ENCODE peak calls at places on chromosomes 4 and X, in nine cellular contexts. J, E, X, T, A, Y, G, B and R are unnamed samples.

GRCh38 chrX:42128587-42128986 is 205.2 kb upstream of the CASK start:
- DNase-seq in J (no peak), T (no peak), X (no peak), G (no peak), A (no peak), B (no peak), E (no peak), Y (no peak), R (no peak)

GRCh38 chr4:140971077-140971792 is 162.0 kb downstream of the RNF150 start:
- DNase-seq in Y (no peak), T (no peak), G (no peak), E (peak; percentile 14), X (no peak), A (peak; percentile 35), J (no peak), B (no peak), R (no peak)

GRCh38 chrX:873016-873415 is 242.4 kb downstream of the SHOX start:
- DNase-seq in B (no peak), Y (no peak), G (no peak), E (no peak), X (no peak), J (no peak), A (no peak), T (no peak), R (no peak)

GRCh38 chr4:55733874-55734437 is 85.6 kb upstream of the EXOC1L start:
- DNase-seq in G (no peak), B (no peak), E (no peak), T (peak; percentile 36), X (peak; percentile 67), J (no peak), Y (peak; percentile 51), A (peak; percentile 17), R (no peak)

GRCh38 chrX:69616520-69617203 is 749 bp downstream of the EDA start:
- DNase-seq in Y (no peak), T (no peak), B (no peak), X (peak; percentile 17), G (no peak), E (peak; percentile 36), J (peak; percentile 59), A (peak; percentile 12), R (no peak)

GRCh38 chr4:157204634-157205244 is 15.8 kb upstream of the GRIA2 start:
- DNase-seq in B (no peak), Y (no peak), T (no peak), G (no peak), X (peak; percentile 13), J (no peak), A (peak; percentile 30), E (peak; percentile 63), R (no peak)

GRCh38 chrX:70168238-70169188 is 8.8 kb upstream of the DGAT2L6 start:
- DNase-seq in X (peak; percentile 72), Y (peak; percentile 55), G (no peak), A (no peak), E (peak; percentile 80), T (peak; percentile 71), B (peak; percentile 16), J (no peak), R (no peak)

GRCh38 chrX:19842542-19842941 is 44.9 kb downstream of the SH3KBP1 start:
- DNase-seq in G (no peak), J (no peak), E (no peak), B (no peak), T (no peak), A (no peak), Y (no peak), X (no peak), R (no peak)

GRCh38 chr4:168930413-168931196 is 79.5 kb downstream of the CBR4 start:
- DNase-seq in Y (no peak), G (no peak), J (no peak), X (no peak), A (no peak), E (no peak), B (no peak), T (no peak), R (no peak)

GRCh38 chr4:7466904-7467303 is 32.2 kb upstream of the PSAPL1 start:
- DNase-seq in T (no peak), A (no peak), B (no peak), J (no peak), Y (no peak), E (no peak), X (no peak), G (no peak), R (no peak)

GRCh38 chrX:17596546-17597205 is 140.6 kb upstream of the SCML1 start:
- DNase-seq in T (no peak), A (no peak), E (no peak), X (no peak), G (no peak), B (no peak), J (no peak), Y (no peak), R (no peak)

GRCh38 chr4:60683357-60683756 is 516.8 kb upstream of the ADGRL3 start:
- DNase-seq in E (no peak), B (peak; percentile 6), X (peak; percentile 39), A (no peak), Y (peak; percentile 88), T (peak; percentile 88), G (no peak), J (no peak), R (no peak)

GRCh38 chrX:71216446-71216845 is 6.6 kb upstream of the GJB1 start:
- DNase-seq in X (no peak), A (no peak), B (no peak), E (no peak), J (no peak), G (no peak), Y (no peak), T (no peak), R (no peak)

GRCh38 chr4:180751009-180751408 is 1492.2 kb upstream of the TENM3 start:
- DNase-seq in A (no peak), Y (peak; percentile 28), G (no peak), T (peak; percentile 86), X (no peak), B (peak; percentile 12), J (no peak), E (no peak), R (no peak)

GRCh38 chr4:151948351-151949016 is 187.7 kb upstream of the GATB start:
- DNase-seq in Y (no peak), B (no peak), X (no peak), J (no peak), A (no peak), E (no peak), T (peak; percentile 5), G (no peak), R (no peak)

GRCh38 chr4:26076896-26077295 is 162.9 kb downstream of the SMIM20 start:
- DNase-seq in X (no peak), B (no peak), A (no peak), J (no peak), E (no peak), Y (no peak), G (no peak), T (no peak), R (no peak)

GRCh38 chr4:26075588-26075987 is 161.6 kb downstream of the SMIM20 start:
- DNase-seq in T (no peak), E (no peak), B (no peak), A (no peak), J (no peak), X (no peak), G (no peak), Y (no peak), R (no peak)

GRCh38 chr4:26073886-26074560 is 160.0 kb downstream of the SMIM20 start:
- DNase-seq in B (no peak), G (no peak), T (no peak), J (no peak), A (no peak), X (no peak), Y (no peak), E (no peak), R (no peak)

GRCh38 chr4:26076000-26076587 is 162.1 kb downstream of the SMIM20 start:
- DNase-seq in A (no peak), J (no peak), G (no peak), E (no peak), Y (no peak), X (peak; percentile 28), T (peak; percentile 35), B (no peak), R (no peak)

GRCh38 chr4:26074672-26075071 is 160.7 kb downstream of the SMIM20 start:
- DNase-seq in T (no peak), X (no peak), B (no peak), E (peak; percentile 18), A (no peak), Y (no peak), G (no peak), J (no peak), R (no peak)
- H3K4me3 ChIP-seq in T (no peak overlapping the region), X (no peak overlapping the region), B (no peak overlapping the region), E (no peak overlapping the region), A (no peak overlapping the region), Y (no peak overlapping the region), G (no peak overlapping the region), J (no peak overlapping the region), R (no peak overlapping the region)

DNA sequence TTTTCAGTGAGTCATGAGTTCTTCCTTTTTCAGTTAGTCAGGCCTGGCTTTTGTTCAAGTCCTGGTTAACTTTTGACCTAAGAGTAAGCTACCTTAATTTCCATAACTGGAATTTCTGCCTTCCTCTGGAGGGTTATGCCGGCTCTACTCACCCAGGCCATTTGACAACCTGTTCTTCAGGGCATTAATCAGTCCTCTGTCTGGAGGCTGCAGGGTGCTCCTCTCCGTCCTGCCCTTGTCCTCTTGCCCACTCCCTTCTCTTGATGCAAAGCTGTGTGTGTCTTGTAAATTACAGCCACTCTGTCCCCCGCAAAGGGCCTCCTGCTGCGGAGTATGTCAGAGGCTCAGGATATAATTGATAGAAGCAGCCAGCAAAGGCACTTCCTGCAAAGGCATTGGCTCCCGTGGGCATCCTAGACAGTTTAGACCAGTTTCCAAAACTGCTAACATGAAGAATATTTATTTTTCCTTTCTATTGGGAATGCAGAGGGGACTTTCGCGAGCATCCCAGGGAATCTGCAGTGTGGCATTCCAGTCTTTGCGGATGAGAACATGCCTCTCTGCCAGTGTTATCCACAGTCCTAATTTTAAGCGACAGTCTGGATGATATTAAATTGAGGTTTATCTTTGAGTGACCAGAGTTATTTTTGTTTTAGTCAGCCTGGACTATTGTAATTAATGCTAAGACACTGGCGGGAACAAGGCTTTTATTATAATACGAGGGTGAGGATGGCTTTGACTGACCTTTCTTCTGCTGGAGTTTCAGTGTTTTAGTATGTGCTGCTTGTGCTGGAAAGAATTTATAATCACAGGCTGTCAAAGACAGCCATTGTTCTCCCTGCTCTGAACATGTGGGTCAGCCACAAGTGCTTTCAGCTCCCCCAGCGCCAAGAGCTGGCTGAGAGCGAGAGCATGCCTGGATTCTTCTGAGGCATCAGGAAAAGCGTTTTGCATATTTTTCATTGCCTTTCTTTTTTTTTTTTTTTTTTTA is 74.2 kb downstream of the LIMCH1 start:
- DNase-seq in T (peak; percentile 70), X (peak; percentile 70), E (peak; percentile 69), B (peak; percentile 82), J (no peak), Y (no peak), G (no peak), A (peak; percentile 44), R (no peak)
- H3K4me3 ChIP-seq in T (no peak overlapping the region), X (no peak overlapping the region), E (no peak overlapping the region), B (peak overlapping the region; percentile 38), J (peak overlapping the region; percentile 29), Y (no peak overlapping the region), G (no peak overlapping the region), A (peak overlapping the region; percentile 30), R (peak overlapping the region; percentile 47)

GRCh38 chrX:135522878-135523693 is 2.6 kb downstream of the INTS6L start:
- DNase-seq in Y (no peak), A (no peak), B (no peak), E (no peak), J (no peak), G (no peak), T (peak; percentile 5), X (no peak), R (no peak)
- H3K4me3 ChIP-seq in Y (no peak overlapping the region), A (no peak overlapping the region), B (no peak overlapping the region), E (no peak overlapping the region), J (peak overlapping the region; percentile 86), G (peak overlapping the region; percentile 88), T (no peak overlapping the region), X (no peak overlapping the region), R (peak overlapping the region; percentile 74)

GRCh38 chr4:177308842-177309524 is 691 bp upstream of the NEIL3 start:
- DNase-seq in G (no peak), T (no peak), A (no peak), E (no peak), J (no peak), X (no peak), Y (no peak), B (no peak), R (no peak)
- H3K4me3 ChIP-seq in G (peak overlapping the region; percentile 85), T (peak overlapping the region; percentile 64), A (peak overlapping the region; percentile 72), E (no peak overlapping the region), J (peak overlapping the region; percentile 53), X (peak overlapping the region; percentile 69), Y (peak overlapping the region; percentile 69), B (peak overlapping the region; percentile 88), R (peak overlapping the region; percentile 61)